ENCODE peak calls at places on chromosomes 3 and 15, in nine cellular contexts. One of them, this sample, is unnamed.

GRCh38 chr3:190183121-190183520 is 62.4 kb upstream of the P3H2 start:
- DNase-seq in hepatocyte: peak
- DNase-seq in heart right ventricle: peak
- DNase-seq in Peyer's patch: no peak
- DNase-seq in brain microvascular endothelial cell: peak
- DNase-seq in GM06990: peak
- DNase-seq in GM13976: peak
- DNase-seq in progenitor cell of endocrine pancreas: no peak
- DNase-seq in CD8-positive, alpha-beta T cell: no peak
- DNase-seq in this sample: peak

GRCh38 chr15:90351479-90352108 is 490 bp upstream of the ZNF774 start:
- DNase-seq in hepatocyte: no peak
- DNase-seq in heart right ventricle: no peak
- DNase-seq in Peyer's patch: no peak
- DNase-seq in brain microvascular endothelial cell: no peak
- DNase-seq in GM06990: no peak
- DNase-seq in GM13976: no peak
- DNase-seq in progenitor cell of endocrine pancreas: no peak
- DNase-seq in CD8-positive, alpha-beta T cell: no peak
- DNase-seq in this sample: peak

GRCh38 chr3:43043793-43044192 is 62.1 kb downstream of the POMGNT2 start:
- DNase-seq in hepatocyte: no peak
- DNase-seq in heart right ventricle: no peak
- DNase-seq in Peyer's patch: no peak
- DNase-seq in brain microvascular endothelial cell: no peak
- DNase-seq in GM06990: no peak
- DNase-seq in GM13976: no peak
- DNase-seq in progenitor cell of endocrine pancreas: no peak
- DNase-seq in CD8-positive, alpha-beta T cell: no peak
- DNase-seq in this sample: no peak

GRCh38 chr3:35500641-35501353 is 138.5 kb upstream of the ARPP21 start:
- DNase-seq in hepatocyte: no peak
- DNase-seq in heart right ventricle: no peak
- DNase-seq in Peyer's patch: no peak
- DNase-seq in brain microvascular endothelial cell: no peak
- DNase-seq in GM06990: no peak
- DNase-seq in GM13976: no peak
- DNase-seq in progenitor cell of endocrine pancreas: no peak
- DNase-seq in CD8-positive, alpha-beta T cell: no peak
- DNase-seq in this sample: no peak

GRCh38 chr15:60859996-60860494 is 369.1 kb downstream of the RORA start:
- DNase-seq in hepatocyte: no peak
- DNase-seq in heart right ventricle: no peak
- DNase-seq in Peyer's patch: no peak
- DNase-seq in brain microvascular endothelial cell: no peak
- DNase-seq in GM06990: no peak
- DNase-seq in GM13976: no peak
- DNase-seq in progenitor cell of endocrine pancreas: no peak
- DNase-seq in CD8-positive, alpha-beta T cell: no peak
- DNase-seq in this sample: no peak

GRCh38 chr3:50166309-50167019 is 11.3 kb downstream of the SEMA3F start:
- DNase-seq in hepatocyte: no peak
- DNase-seq in heart right ventricle: no peak
- DNase-seq in Peyer's patch: no peak
- DNase-seq in brain microvascular endothelial cell: no peak
- DNase-seq in GM06990: no peak
- DNase-seq in GM13976: no peak
- DNase-seq in progenitor cell of endocrine pancreas: no peak
- DNase-seq in CD8-positive, alpha-beta T cell: no peak
- DNase-seq in this sample: no peak

GRCh38 chr15:57298204-57298603 is 78.1 kb upstream of the CGNL1 start:
- DNase-seq in hepatocyte: no peak
- DNase-seq in heart right ventricle: no peak
- DNase-seq in Peyer's patch: no peak
- DNase-seq in brain microvascular endothelial cell: no peak
- DNase-seq in GM06990: no peak
- DNase-seq in GM13976: no peak
- DNase-seq in progenitor cell of endocrine pancreas: no peak
- DNase-seq in CD8-positive, alpha-beta T cell: no peak
- DNase-seq in this sample: no peak

GRCh38 chr3:39115870-39116269 is 8.4 kb downstream of the TTC21A start:
- DNase-seq in hepatocyte: no peak
- DNase-seq in heart right ventricle: no peak
- DNase-seq in Peyer's patch: peak
- DNase-seq in brain microvascular endothelial cell: no peak
- DNase-seq in GM06990: no peak
- DNase-seq in GM13976: no peak
- DNase-seq in progenitor cell of endocrine pancreas: no peak
- DNase-seq in CD8-positive, alpha-beta T cell: no peak
- DNase-seq in this sample: no peak

GRCh38 chr3:67349551-67350174 is 304.7 kb downstream of the SUCLG2 start:
- DNase-seq in hepatocyte: no peak
- DNase-seq in heart right ventricle: no peak
- DNase-seq in Peyer's patch: no peak
- DNase-seq in brain microvascular endothelial cell: peak
- DNase-seq in GM06990: peak
- DNase-seq in GM13976: peak
- DNase-seq in progenitor cell of endocrine pancreas: no peak
- DNase-seq in CD8-positive, alpha-beta T cell: no peak
- DNase-seq in this sample: no peak

GRCh38 chr15:31387101-31387482 is 60.5 kb downstream of the KLF13 start:
- DNase-seq in hepatocyte: no peak
- DNase-seq in heart right ventricle: no peak
- DNase-seq in Peyer's patch: peak
- DNase-seq in brain microvascular endothelial cell: no peak
- DNase-seq in GM06990: no peak
- DNase-seq in GM13976: no peak
- DNase-seq in progenitor cell of endocrine pancreas: no peak
- DNase-seq in CD8-positive, alpha-beta T cell: peak
- DNase-seq in this sample: no peak

GRCh38 chr15:40941078-40941527 is 12.0 kb downstream of the DLL4 start:
- DNase-seq in hepatocyte: no peak
- DNase-seq in heart right ventricle: no peak
- DNase-seq in Peyer's patch: no peak
- DNase-seq in brain microvascular endothelial cell: no peak
- DNase-seq in GM06990: no peak
- DNase-seq in GM13976: no peak
- DNase-seq in progenitor cell of endocrine pancreas: no peak
- DNase-seq in CD8-positive, alpha-beta T cell: no peak
- DNase-seq in this sample: no peak

GRCh38 chr3:187848396-187848795 is 103.1 kb upstream of the BCL6 start:
- DNase-seq in hepatocyte: no peak
- DNase-seq in heart right ventricle: no peak
- DNase-seq in Peyer's patch: no peak
- DNase-seq in brain microvascular endothelial cell: no peak
- DNase-seq in GM06990: no peak
- DNase-seq in GM13976: no peak
- DNase-seq in progenitor cell of endocrine pancreas: no peak
- DNase-seq in CD8-positive, alpha-beta T cell: no peak
- DNase-seq in this sample: no peak

DNA sequence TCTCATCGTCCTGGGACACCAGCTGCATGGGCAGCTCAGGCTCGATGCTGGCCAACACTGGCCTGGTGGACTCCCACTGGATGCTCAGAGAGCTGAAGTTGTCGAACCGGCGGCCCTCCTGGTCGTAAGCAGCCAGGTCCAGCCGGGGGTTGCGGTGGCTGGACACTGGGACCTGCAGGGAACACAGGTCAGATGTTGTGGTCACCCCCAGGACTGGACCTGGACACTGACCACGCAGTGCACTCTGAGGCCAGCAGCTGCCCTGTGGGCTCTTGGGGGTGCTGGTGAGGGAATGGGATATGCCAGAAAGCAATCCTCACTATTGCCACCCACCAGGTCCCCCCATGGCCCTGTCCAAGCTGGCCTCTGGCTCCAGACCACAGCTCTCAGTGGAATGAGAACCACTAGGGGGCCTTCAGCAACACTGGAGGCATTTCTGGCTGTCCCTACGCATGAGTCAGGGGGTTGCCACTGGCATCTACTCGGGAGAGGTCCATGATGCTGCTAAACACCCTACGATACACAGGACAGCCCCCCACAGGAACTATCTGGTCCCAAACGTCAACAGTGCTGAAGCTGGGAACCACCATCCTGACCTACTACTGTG is 66.1 kb downstream of the NUP210 start:
- DNase-seq in hepatocyte: no peak
- DNase-seq in heart right ventricle: no peak
- DNase-seq in Peyer's patch: no peak
- DNase-seq in brain microvascular endothelial cell: peak
- DNase-seq in GM06990: no peak
- DNase-seq in GM13976: no peak
- DNase-seq in progenitor cell of endocrine pancreas: no peak
- DNase-seq in CD8-positive, alpha-beta T cell: no peak
- DNase-seq in this sample: no peak
- TF ChIP-seq CTCF in hepatocyte: peak
- TF ChIP-seq CTCF in heart right ventricle: no peak
- TF ChIP-seq CTCF in Peyer's patch: no peak
- TF ChIP-seq CTCF in brain microvascular endothelial cell: peak
- TF ChIP-seq CTCF in GM06990: peak
- TF ChIP-seq CTCF in GM13976: no peak
- TF ChIP-seq CTCF in progenitor cell of endocrine pancreas: peak
- TF ChIP-seq CTCF in CD8-positive, alpha-beta T cell: no peak
- TF ChIP-seq CTCF in this sample: peak

GRCh38 chr15:27770769-27771554 is 328.2 kb downstream of the OCA2 start:
- DNase-seq in hepatocyte: no peak
- DNase-seq in heart right ventricle: no peak
- DNase-seq in Peyer's patch: no peak
- DNase-seq in brain microvascular endothelial cell: no peak
- DNase-seq in GM06990: no peak
- DNase-seq in GM13976: no peak
- DNase-seq in progenitor cell of endocrine pancreas: no peak
- DNase-seq in CD8-positive, alpha-beta T cell: no peak
- DNase-seq in this sample: no peak

GRCh38 chr15:27767918-27768640 is 331.0 kb downstream of the OCA2 start:
- DNase-seq in hepatocyte: no peak
- DNase-seq in heart right ventricle: no peak
- DNase-seq in Peyer's patch: no peak
- DNase-seq in brain microvascular endothelial cell: no peak
- DNase-seq in GM06990: no peak
- DNase-seq in GM13976: no peak
- DNase-seq in progenitor cell of endocrine pancreas: no peak
- DNase-seq in CD8-positive, alpha-beta T cell: no peak
- DNase-seq in this sample: no peak

GRCh38 chr15:27769652-27770051 is 329.5 kb downstream of the OCA2 start:
- DNase-seq in hepatocyte: no peak
- DNase-seq in heart right ventricle: no peak
- DNase-seq in Peyer's patch: no peak
- DNase-seq in brain microvascular endothelial cell: no peak
- DNase-seq in GM06990: no peak
- DNase-seq in GM13976: no peak
- DNase-seq in progenitor cell of endocrine pancreas: no peak
- DNase-seq in CD8-positive, alpha-beta T cell: no peak
- DNase-seq in this sample: no peak

GRCh38 chr15:27770086-27770607 is 329.0 kb downstream of the OCA2 start:
- DNase-seq in hepatocyte: no peak
- DNase-seq in heart right ventricle: no peak
- DNase-seq in Peyer's patch: no peak
- DNase-seq in brain microvascular endothelial cell: no peak
- DNase-seq in GM06990: no peak
- DNase-seq in GM13976: no peak
- DNase-seq in progenitor cell of endocrine pancreas: no peak
- DNase-seq in CD8-positive, alpha-beta T cell: no peak
- DNase-seq in this sample: no peak

DNA sequence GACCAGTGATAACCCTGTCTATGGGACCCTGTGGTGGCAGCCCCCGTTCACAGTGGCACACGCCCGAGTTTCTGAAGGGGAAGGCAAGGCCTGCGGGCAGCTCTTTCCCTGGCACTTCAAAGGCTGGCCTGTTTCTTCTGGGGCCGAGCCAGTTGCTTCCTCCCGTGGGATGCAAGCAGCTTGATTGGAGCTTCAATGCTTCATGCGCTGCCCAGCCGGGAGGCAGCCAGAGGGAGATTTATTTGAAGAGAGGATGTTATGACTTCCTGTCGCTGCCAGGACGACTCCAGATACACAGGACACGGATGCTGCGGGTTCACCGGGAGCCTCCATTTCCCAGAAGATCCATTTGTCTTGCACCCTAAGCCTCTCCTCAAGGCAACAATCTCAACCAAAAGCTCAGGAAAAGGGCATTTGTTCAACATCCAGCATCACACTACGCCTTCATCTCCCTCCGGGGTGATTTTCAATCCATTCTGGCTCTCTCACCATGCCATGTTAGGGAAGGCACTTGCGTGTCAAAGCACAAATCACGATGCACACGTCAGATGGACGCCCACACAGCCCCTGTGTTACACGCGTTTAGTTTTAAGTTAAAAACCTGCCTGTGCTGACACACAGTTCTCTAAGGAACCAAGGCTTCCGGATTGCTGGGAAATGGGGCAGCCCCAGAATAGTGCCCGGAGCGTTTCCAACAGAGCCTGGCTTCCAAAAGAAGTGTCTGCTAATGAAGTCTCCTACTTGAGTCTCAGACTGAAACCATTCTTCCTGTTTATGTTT is 330.2 kb downstream of the OCA2 start:
- DNase-seq in hepatocyte: no peak
- DNase-seq in heart right ventricle: no peak
- DNase-seq in Peyer's patch: no peak
- DNase-seq in brain microvascular endothelial cell: no peak
- DNase-seq in GM06990: no peak
- DNase-seq in GM13976: no peak
- DNase-seq in progenitor cell of endocrine pancreas: no peak
- DNase-seq in CD8-positive, alpha-beta T cell: no peak
- DNase-seq in this sample: no peak
- TF ChIP-seq CTCF in hepatocyte: no peak
- TF ChIP-seq CTCF in heart right ventricle: no peak
- TF ChIP-seq CTCF in Peyer's patch: no peak
- TF ChIP-seq CTCF in brain microvascular endothelial cell: no peak
- TF ChIP-seq CTCF in GM06990: no peak
- TF ChIP-seq CTCF in GM13976: no peak
- TF ChIP-seq CTCF in progenitor cell of endocrine pancreas: no peak
- TF ChIP-seq CTCF in CD8-positive, alpha-beta T cell: no peak
- TF ChIP-seq CTCF in this sample: no peak

DNA sequence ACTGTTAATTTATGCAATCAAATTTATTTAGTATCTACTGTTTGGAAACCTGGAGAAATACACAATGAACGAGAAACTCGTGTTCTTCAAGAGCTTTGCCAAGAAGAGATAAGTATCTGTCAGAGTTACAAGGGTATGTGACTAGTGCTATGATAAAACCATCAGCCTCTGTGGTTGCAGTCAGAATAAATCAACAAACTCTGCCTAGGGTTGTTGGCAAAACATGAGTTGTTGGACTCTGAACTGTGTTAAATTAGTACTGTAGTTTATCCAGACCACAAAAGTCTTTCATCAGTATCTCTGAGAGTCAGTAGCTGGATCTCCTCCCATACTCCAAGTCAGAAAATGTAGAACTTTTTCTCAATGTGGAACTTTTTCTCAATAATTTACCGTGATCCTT is 918.4 kb downstream of the NAALADL2 start:
- DNase-seq in hepatocyte: peak
- DNase-seq in heart right ventricle: no peak
- DNase-seq in Peyer's patch: no peak
- DNase-seq in brain microvascular endothelial cell: no peak
- DNase-seq in GM06990: no peak
- DNase-seq in GM13976: no peak
- DNase-seq in progenitor cell of endocrine pancreas: no peak
- DNase-seq in CD8-positive, alpha-beta T cell: no peak
- DNase-seq in this sample: no peak
- TF ChIP-seq CTCF in hepatocyte: no peak
- TF ChIP-seq CTCF in heart right ventricle: no peak
- TF ChIP-seq CTCF in Peyer's patch: no peak
- TF ChIP-seq CTCF in brain microvascular endothelial cell: no peak
- TF ChIP-seq CTCF in GM06990: no peak
- TF ChIP-seq CTCF in GM13976: no peak
- TF ChIP-seq CTCF in progenitor cell of endocrine pancreas: no peak
- TF ChIP-seq CTCF in CD8-positive, alpha-beta T cell: no peak
- TF ChIP-seq CTCF in this sample: no peak

GRCh38 chr3:10169000-10169496 is 4.3 kb downstream of the IRAK2 start:
- DNase-seq in hepatocyte: no peak
- DNase-seq in heart right ventricle: no peak
- DNase-seq in Peyer's patch: peak
- DNase-seq in brain microvascular endothelial cell: no peak
- DNase-seq in GM06990: no peak
- DNase-seq in GM13976: no peak
- DNase-seq in progenitor cell of endocrine pancreas: no peak
- DNase-seq in CD8-positive, alpha-beta T cell: no peak
- DNase-seq in this sample: no peak
- TF ChIP-seq CTCF in hepatocyte: peak
- TF ChIP-seq CTCF in heart right ventricle: no peak
- TF ChIP-seq CTCF in Peyer's patch: peak
- TF ChIP-seq CTCF in brain microvascular endothelial cell: peak
- TF ChIP-seq CTCF in GM06990: no peak
- TF ChIP-seq CTCF in GM13976: no peak
- TF ChIP-seq CTCF in progenitor cell of endocrine pancreas: no peak
- TF ChIP-seq CTCF in CD8-positive, alpha-beta T cell: no peak
- TF ChIP-seq CTCF in this sample: no peak

This sample was measured in GM20000.